ENCODE peak calls at places on chromosomes 12 and 14, in nine cellular contexts. One of them, this sample, is unnamed.

GRCh38 chr14:59632381-59632780 is 55.8 kb upstream of the CCDC175 start:
- DNase-seq in non-pigmented ciliary epithelial cell: no peak
- DNase-seq in COR-L47: peak
- DNase-seq in AG20443: peak
- DNase-seq in activated CD4-positive, alpha-beta T cell treated with anti-CD3 and anti-CD28 coated beads, Interleukin-2, amount 50 U/mL, for 1 hour: no peak
- DNase-seq in posterior cingulate gyrus: no peak
- DNase-seq in KBM-7: peak
- DNase-seq in hepatic stellate cell: peak
- DNase-seq in endothelial cell: peak
- DNase-seq in this sample: no peak

GRCh38 chr14:96192049-96192448 is 12.6 kb upstream of the BDKRB2 start:
- DNase-seq in posterior cingulate gyrus: no peak
- DNase-seq in COR-L47: no peak
- DNase-seq in hepatic stellate cell: no peak
- DNase-seq in KBM-7: no peak
- DNase-seq in endothelial cell: no peak
- DNase-seq in non-pigmented ciliary epithelial cell: no peak
- DNase-seq in AG20443: no peak
- DNase-seq in activated CD4-positive, alpha-beta T cell treated with anti-CD3 and anti-CD28 coated beads, Interleukin-2, amount 50 U/mL, for 1 hour: no peak
- DNase-seq in this sample: no peak

GRCh38 chr14:92362781-92363235 is 39.8 kb downstream of the SLC24A4 start:
- DNase-seq in COR-L47: peak
- DNase-seq in KBM-7: no peak
- DNase-seq in AG20443: peak
- DNase-seq in hepatic stellate cell: peak
- DNase-seq in activated CD4-positive, alpha-beta T cell treated with anti-CD3 and anti-CD28 coated beads, Interleukin-2, amount 50 U/mL, for 1 hour: no peak
- DNase-seq in posterior cingulate gyrus: peak
- DNase-seq in non-pigmented ciliary epithelial cell: no peak
- DNase-seq in endothelial cell: no peak
- DNase-seq in this sample: no peak

GRCh38 chr14:19754172-19754571 is 10.8 kb downstream of the OR4Q3 start:
- DNase-seq in posterior cingulate gyrus: no peak
- DNase-seq in endothelial cell: no peak
- DNase-seq in COR-L47: no peak
- DNase-seq in non-pigmented ciliary epithelial cell: no peak
- DNase-seq in AG20443: no peak
- DNase-seq in activated CD4-positive, alpha-beta T cell treated with anti-CD3 and anti-CD28 coated beads, Interleukin-2, amount 50 U/mL, for 1 hour: no peak
- DNase-seq in KBM-7: no peak
- DNase-seq in hepatic stellate cell: no peak
- DNase-seq in this sample: no peak

GRCh38 chr14:100899841-100900771 is 3.4 kb downstream of the RTL1 start:
- DNase-seq in non-pigmented ciliary epithelial cell: no peak
- DNase-seq in COR-L47: no peak
- DNase-seq in endothelial cell: peak
- DNase-seq in posterior cingulate gyrus: no peak
- DNase-seq in AG20443: no peak
- DNase-seq in KBM-7: peak
- DNase-seq in hepatic stellate cell: no peak
- DNase-seq in activated CD4-positive, alpha-beta T cell treated with anti-CD3 and anti-CD28 coated beads, Interleukin-2, amount 50 U/mL, for 1 hour: no peak
- DNase-seq in this sample: no peak

GRCh38 chr14:68667313-68667791 is 125.5 kb downstream of the ZFP36L1 start:
- DNase-seq in hepatic stellate cell: no peak
- DNase-seq in activated CD4-positive, alpha-beta T cell treated with anti-CD3 and anti-CD28 coated beads, Interleukin-2, amount 50 U/mL, for 1 hour: no peak
- DNase-seq in KBM-7: no peak
- DNase-seq in COR-L47: no peak
- DNase-seq in endothelial cell: no peak
- DNase-seq in posterior cingulate gyrus: no peak
- DNase-seq in AG20443: peak
- DNase-seq in non-pigmented ciliary epithelial cell: no peak
- DNase-seq in this sample: peak

GRCh38 chr12:89138048-89138852 is 214.1 kb downstream of the DUSP6 start:
- DNase-seq in posterior cingulate gyrus: peak
- DNase-seq in COR-L47: no peak
- DNase-seq in endothelial cell: no peak
- DNase-seq in activated CD4-positive, alpha-beta T cell treated with anti-CD3 and anti-CD28 coated beads, Interleukin-2, amount 50 U/mL, for 1 hour: no peak
- DNase-seq in hepatic stellate cell: no peak
- DNase-seq in KBM-7: no peak
- DNase-seq in non-pigmented ciliary epithelial cell: no peak
- DNase-seq in AG20443: peak
- DNase-seq in this sample: no peak

GRCh38 chr12:4116251-4117111 is 157.1 kb upstream of the CCND2 start:
- DNase-seq in non-pigmented ciliary epithelial cell: peak
- DNase-seq in COR-L47: no peak
- DNase-seq in KBM-7: no peak
- DNase-seq in hepatic stellate cell: peak
- DNase-seq in activated CD4-positive, alpha-beta T cell treated with anti-CD3 and anti-CD28 coated beads, Interleukin-2, amount 50 U/mL, for 1 hour: no peak
- DNase-seq in endothelial cell: no peak
- DNase-seq in posterior cingulate gyrus: no peak
- DNase-seq in AG20443: peak
- DNase-seq in this sample: peak

GRCh38 chr12:32742133-32742532 is 13.6 kb downstream of the YARS2 start:
- DNase-seq in non-pigmented ciliary epithelial cell: no peak
- DNase-seq in endothelial cell: no peak
- DNase-seq in KBM-7: no peak
- DNase-seq in hepatic stellate cell: no peak
- DNase-seq in activated CD4-positive, alpha-beta T cell treated with anti-CD3 and anti-CD28 coated beads, Interleukin-2, amount 50 U/mL, for 1 hour: no peak
- DNase-seq in AG20443: no peak
- DNase-seq in posterior cingulate gyrus: no peak
- DNase-seq in COR-L47: no peak
- DNase-seq in this sample: no peak

GRCh38 chr14:20327005-20327869 is 5.8 kb downstream of the CCNB1IP1 start:
- DNase-seq in non-pigmented ciliary epithelial cell: no peak
- DNase-seq in activated CD4-positive, alpha-beta T cell treated with anti-CD3 and anti-CD28 coated beads, Interleukin-2, amount 50 U/mL, for 1 hour: no peak
- DNase-seq in endothelial cell: peak
- DNase-seq in AG20443: peak
- DNase-seq in posterior cingulate gyrus: no peak
- DNase-seq in COR-L47: peak
- DNase-seq in KBM-7: peak
- DNase-seq in hepatic stellate cell: peak
- DNase-seq in this sample: no peak

GRCh38 chr14:98721061-98721460 is 550.9 kb downstream of the BCL11B start:
- DNase-seq in COR-L47: no peak
- DNase-seq in endothelial cell: no peak
- DNase-seq in non-pigmented ciliary epithelial cell: no peak
- DNase-seq in hepatic stellate cell: no peak
- DNase-seq in posterior cingulate gyrus: no peak
- DNase-seq in activated CD4-positive, alpha-beta T cell treated with anti-CD3 and anti-CD28 coated beads, Interleukin-2, amount 50 U/mL, for 1 hour: no peak
- DNase-seq in KBM-7: no peak
- DNase-seq in AG20443: no peak
- DNase-seq in this sample: no peak

GRCh38 chr12:106247731-106248176 is at the start of gene CKAP4:
- DNase-seq in non-pigmented ciliary epithelial cell: no peak
- DNase-seq in posterior cingulate gyrus: peak
- DNase-seq in hepatic stellate cell: peak
- DNase-seq in activated CD4-positive, alpha-beta T cell treated with anti-CD3 and anti-CD28 coated beads, Interleukin-2, amount 50 U/mL, for 1 hour: peak
- DNase-seq in KBM-7: peak
- DNase-seq in COR-L47: peak
- DNase-seq in endothelial cell: peak
- DNase-seq in AG20443: peak
- DNase-seq in this sample: no peak

GRCh38 chr12:6961278-6961694 is 9.2 kb downstream of the PHB2 start:
- DNase-seq in KBM-7: no peak
- DNase-seq in endothelial cell: no peak
- DNase-seq in AG20443: peak
- DNase-seq in COR-L47: peak
- DNase-seq in posterior cingulate gyrus: no peak
- DNase-seq in non-pigmented ciliary epithelial cell: no peak
- DNase-seq in hepatic stellate cell: peak
- DNase-seq in activated CD4-positive, alpha-beta T cell treated with anti-CD3 and anti-CD28 coated beads, Interleukin-2, amount 50 U/mL, for 1 hour: peak
- DNase-seq in this sample: no peak

GRCh38 chr14:24092960-24093900 is 881 bp upstream of the PCK2 start:
- DNase-seq in non-pigmented ciliary epithelial cell: no peak
- DNase-seq in posterior cingulate gyrus: no peak
- DNase-seq in hepatic stellate cell: no peak
- DNase-seq in KBM-7: no peak
- DNase-seq in COR-L47: no peak
- DNase-seq in activated CD4-positive, alpha-beta T cell treated with anti-CD3 and anti-CD28 coated beads, Interleukin-2, amount 50 U/mL, for 1 hour: no peak
- DNase-seq in endothelial cell: no peak
- DNase-seq in AG20443: no peak
- DNase-seq in this sample: no peak

GRCh38 chr12:73906757-73907156 is 630.9 kb upstream of the ATXN7L3B start:
- DNase-seq in hepatic stellate cell: no peak
- DNase-seq in KBM-7: no peak
- DNase-seq in endothelial cell: no peak
- DNase-seq in posterior cingulate gyrus: no peak
- DNase-seq in COR-L47: no peak
- DNase-seq in AG20443: no peak
- DNase-seq in non-pigmented ciliary epithelial cell: no peak
- DNase-seq in activated CD4-positive, alpha-beta T cell treated with anti-CD3 and anti-CD28 coated beads, Interleukin-2, amount 50 U/mL, for 1 hour: no peak
- DNase-seq in this sample: no peak

GRCh38 chr14:74403619-74404417 is 22.2 kb downstream of the SYNDIG1L start:
- DNase-seq in posterior cingulate gyrus: no peak
- DNase-seq in KBM-7: no peak
- DNase-seq in non-pigmented ciliary epithelial cell: no peak
- DNase-seq in endothelial cell: no peak
- DNase-seq in COR-L47: no peak
- DNase-seq in activated CD4-positive, alpha-beta T cell treated with anti-CD3 and anti-CD28 coated beads, Interleukin-2, amount 50 U/mL, for 1 hour: no peak
- DNase-seq in hepatic stellate cell: no peak
- DNase-seq in AG20443: no peak
- DNase-seq in this sample: no peak

GRCh38 chr14:77053046-77053841 is 24.7 kb upstream of the IRF2BPL start:
- DNase-seq in non-pigmented ciliary epithelial cell: no peak
- DNase-seq in endothelial cell: peak
- DNase-seq in hepatic stellate cell: peak
- DNase-seq in AG20443: peak
- DNase-seq in KBM-7: peak
- DNase-seq in COR-L47: peak
- DNase-seq in activated CD4-positive, alpha-beta T cell treated with anti-CD3 and anti-CD28 coated beads, Interleukin-2, amount 50 U/mL, for 1 hour: peak
- DNase-seq in posterior cingulate gyrus: peak
- DNase-seq in this sample: no peak

GRCh38 chr14:105366386-105367074 is 31.8 kb upstream of the TEX22 start:
- DNase-seq in hepatic stellate cell: no peak
- DNase-seq in endothelial cell: no peak
- DNase-seq in activated CD4-positive, alpha-beta T cell treated with anti-CD3 and anti-CD28 coated beads, Interleukin-2, amount 50 U/mL, for 1 hour: no peak
- DNase-seq in COR-L47: no peak
- DNase-seq in AG20443: no peak
- DNase-seq in posterior cingulate gyrus: no peak
- DNase-seq in non-pigmented ciliary epithelial cell: no peak
- DNase-seq in KBM-7: no peak
- DNase-seq in this sample: no peak

GRCh38 chr12:105933671-105934665 is 204.8 kb downstream of the NUAK1 start:
- DNase-seq in COR-L47: peak
- DNase-seq in AG20443: peak
- DNase-seq in non-pigmented ciliary epithelial cell: peak
- DNase-seq in activated CD4-positive, alpha-beta T cell treated with anti-CD3 and anti-CD28 coated beads, Interleukin-2, amount 50 U/mL, for 1 hour: no peak
- DNase-seq in endothelial cell: no peak
- DNase-seq in posterior cingulate gyrus: peak
- DNase-seq in hepatic stellate cell: peak
- DNase-seq in KBM-7: no peak
- DNase-seq in this sample: peak

GRCh38 chr14:96038920-96039632 is at the start of gene C14orf132:
- DNase-seq in hepatic stellate cell: peak
- DNase-seq in AG20443: peak
- DNase-seq in endothelial cell: peak
- DNase-seq in COR-L47: peak
- DNase-seq in non-pigmented ciliary epithelial cell: no peak
- DNase-seq in activated CD4-positive, alpha-beta T cell treated with anti-CD3 and anti-CD28 coated beads, Interleukin-2, amount 50 U/mL, for 1 hour: peak
- DNase-seq in KBM-7: peak
- DNase-seq in posterior cingulate gyrus: peak
- DNase-seq in this sample: no peak

GRCh38 chr12:56041579-56042429 is at the start of gene RPS26:
- DNase-seq in activated CD4-positive, alpha-beta T cell treated with anti-CD3 and anti-CD28 coated beads, Interleukin-2, amount 50 U/mL, for 1 hour: peak
- DNase-seq in COR-L47: peak
- DNase-seq in KBM-7: peak
- DNase-seq in posterior cingulate gyrus: peak
- DNase-seq in hepatic stellate cell: peak
- DNase-seq in AG20443: peak
- DNase-seq in non-pigmented ciliary epithelial cell: peak
- DNase-seq in endothelial cell: peak
- DNase-seq in this sample: peak

GRCh38 chr14:102280376-102280962 is 24.5 kb downstream of the MOK start:
- DNase-seq in hepatic stellate cell: peak
- DNase-seq in KBM-7: no peak
- DNase-seq in AG20443: peak
- DNase-seq in activated CD4-positive, alpha-beta T cell treated with anti-CD3 and anti-CD28 coated beads, Interleukin-2, amount 50 U/mL, for 1 hour: no peak
- DNase-seq in COR-L47: no peak
- DNase-seq in non-pigmented ciliary epithelial cell: peak
- DNase-seq in endothelial cell: no peak
- DNase-seq in posterior cingulate gyrus: no peak
- DNase-seq in this sample: peak

GRCh38 chr14:69853774-69854173 is 25.4 kb upstream of the SMOC1 start:
- DNase-seq in non-pigmented ciliary epithelial cell: no peak
- DNase-seq in activated CD4-positive, alpha-beta T cell treated with anti-CD3 and anti-CD28 coated beads, Interleukin-2, amount 50 U/mL, for 1 hour: no peak
- DNase-seq in COR-L47: no peak
- DNase-seq in posterior cingulate gyrus: no peak
- DNase-seq in KBM-7: no peak
- DNase-seq in AG20443: no peak
- DNase-seq in endothelial cell: no peak
- DNase-seq in hepatic stellate cell: no peak
- DNase-seq in this sample: no peak

GRCh38 chr12:18752947-18753346 is 15.0 kb downstream of the CAPZA3 start:
- DNase-seq in hepatic stellate cell: no peak
- DNase-seq in activated CD4-positive, alpha-beta T cell treated with anti-CD3 and anti-CD28 coated beads, Interleukin-2, amount 50 U/mL, for 1 hour: no peak
- DNase-seq in AG20443: peak
- DNase-seq in posterior cingulate gyrus: no peak
- DNase-seq in COR-L47: no peak
- DNase-seq in endothelial cell: no peak
- DNase-seq in KBM-7: no peak
- DNase-seq in non-pigmented ciliary epithelial cell: no peak
- DNase-seq in this sample: no peak

GRCh38 chr14:37901978-37902377 is 305.7 kb upstream of the SSTR1 start:
- DNase-seq in AG20443: peak
- DNase-seq in activated CD4-positive, alpha-beta T cell treated with anti-CD3 and anti-CD28 coated beads, Interleukin-2, amount 50 U/mL, for 1 hour: no peak
- DNase-seq in posterior cingulate gyrus: no peak
- DNase-seq in KBM-7: no peak
- DNase-seq in endothelial cell: no peak
- DNase-seq in non-pigmented ciliary epithelial cell: peak
- DNase-seq in COR-L47: no peak
- DNase-seq in hepatic stellate cell: peak
- DNase-seq in this sample: peak

GRCh38 chr12:124469193-124469888 is 98.1 kb downstream of the NCOR2 start:
- DNase-seq in non-pigmented ciliary epithelial cell: no peak
- DNase-seq in endothelial cell: no peak
- DNase-seq in hepatic stellate cell: no peak
- DNase-seq in COR-L47: no peak
- DNase-seq in posterior cingulate gyrus: no peak
- DNase-seq in activated CD4-positive, alpha-beta T cell treated with anti-CD3 and anti-CD28 coated beads, Interleukin-2, amount 50 U/mL, for 1 hour: peak
- DNase-seq in KBM-7: peak
- DNase-seq in AG20443: no peak
- DNase-seq in this sample: no peak

GRCh38 chr12:95764848-95765247 is 25.7 kb downstream of the NTN4 start:
- DNase-seq in KBM-7: no peak
- DNase-seq in non-pigmented ciliary epithelial cell: no peak
- DNase-seq in activated CD4-positive, alpha-beta T cell treated with anti-CD3 and anti-CD28 coated beads, Interleukin-2, amount 50 U/mL, for 1 hour: no peak
- DNase-seq in endothelial cell: no peak
- DNase-seq in hepatic stellate cell: no peak
- DNase-seq in AG20443: no peak
- DNase-seq in COR-L47: no peak
- DNase-seq in posterior cingulate gyrus: no peak
- DNase-seq in this sample: no peak

GRCh38 chr14:27370775-27371174 is 772.9 kb upstream of the NOVA1 start:
- DNase-seq in posterior cingulate gyrus: no peak
- DNase-seq in AG20443: no peak
- DNase-seq in COR-L47: no peak
- DNase-seq in non-pigmented ciliary epithelial cell: no peak
- DNase-seq in hepatic stellate cell: no peak
- DNase-seq in endothelial cell: no peak
- DNase-seq in activated CD4-positive, alpha-beta T cell treated with anti-CD3 and anti-CD28 coated beads, Interleukin-2, amount 50 U/mL, for 1 hour: no peak
- DNase-seq in KBM-7: no peak
- DNase-seq in this sample: no peak

GRCh38 chr12:115000038-115000437 is 316.1 kb upstream of the TBX3 start:
- DNase-seq in endothelial cell: no peak
- DNase-seq in AG20443: peak
- DNase-seq in activated CD4-positive, alpha-beta T cell treated with anti-CD3 and anti-CD28 coated beads, Interleukin-2, amount 50 U/mL, for 1 hour: no peak
- DNase-seq in KBM-7: no peak
- DNase-seq in COR-L47: no peak
- DNase-seq in non-pigmented ciliary epithelial cell: peak
- DNase-seq in hepatic stellate cell: no peak
- DNase-seq in posterior cingulate gyrus: no peak
- DNase-seq in this sample: no peak

GRCh38 chr12:8146416-8146771 is 10.4 kb upstream of the ZNF705A start:
- DNase-seq in AG20443: no peak
- DNase-seq in hepatic stellate cell: no peak
- DNase-seq in activated CD4-positive, alpha-beta T cell treated with anti-CD3 and anti-CD28 coated beads, Interleukin-2, amount 50 U/mL, for 1 hour: no peak
- DNase-seq in non-pigmented ciliary epithelial cell: no peak
- DNase-seq in KBM-7: no peak
- DNase-seq in posterior cingulate gyrus: no peak
- DNase-seq in endothelial cell: no peak
- DNase-seq in COR-L47: no peak
- DNase-seq in this sample: no peak

GRCh38 chr14:28709571-28710305 is 56.8 kb upstream of the FOXG1 start:
- DNase-seq in hepatic stellate cell: no peak
- DNase-seq in AG20443: no peak
- DNase-seq in non-pigmented ciliary epithelial cell: no peak
- DNase-seq in endothelial cell: no peak
- DNase-seq in posterior cingulate gyrus: no peak
- DNase-seq in COR-L47: no peak
- DNase-seq in activated CD4-positive, alpha-beta T cell treated with anti-CD3 and anti-CD28 coated beads, Interleukin-2, amount 50 U/mL, for 1 hour: no peak
- DNase-seq in KBM-7: no peak
- DNase-seq in this sample: no peak